ENCODE peak calls at places on chromosomes 13 and 19, in four cellular contexts. U, C, D and L are unnamed samples.

GRCh38 chr13:67229438-67230242 is 496 bp downstream of the PCDH9 start:
- DNase-seq in U (no peak), C (no peak), D (peak), L (peak)

GRCh38 chr19:18173054-18173571 is 500 bp upstream of the IFI30 start:
- DNase-seq in U (no peak), C (peak), D (no peak), L (peak)

GRCh38 chr13:33322474-33322827 is 36.9 kb upstream of the STARD13 start:
- DNase-seq in U (no peak), C (no peak), D (no peak), L (no peak)

GRCh38 chr13:92272177-92272576 is 873.8 kb downstream of the GPC5 start:
- DNase-seq in U (no peak), C (no peak), D (no peak), L (no peak)

GRCh38 chr19:18980432-18981020 is 39.5 kb upstream of the HOMER3 start:
- DNase-seq in U (no peak), C (no peak), D (no peak), L (no peak)

GRCh38 chr19:29831041-29831548 is 19.3 kb downstream of the CCNE1 start:
- DNase-seq in U (peak), C (no peak), D (no peak), L (peak)

GRCh38 chr19:8580710-8581281 is 3.6 kb upstream of the MYO1F start:
- DNase-seq in U (peak), C (peak), D (peak), L (peak)

GRCh38 chr19:17347361-17347760 is 10.0 kb downstream of the GTPBP3 start:
- DNase-seq in U (no peak), C (no peak), D (no peak), L (no peak)

GRCh38 chr13:27966641-27967202 is 2.4 kb downstream of the CDX2 start:
- DNase-seq in U (no peak), C (peak), D (peak), L (peak)

GRCh38 chr13:34654682-34655081 is 287.4 kb upstream of the NBEA start:
- DNase-seq in U (no peak), C (no peak), D (no peak), L (no peak)

GRCh38 chr13:23707674-23708073 is 137.5 kb downstream of the TNFRSF19 start:
- DNase-seq in U (no peak), C (no peak), D (no peak), L (no peak)